ENCODE peak calls at places on chromosomes 16 and 17, in five cellular contexts. One of them, this sample, is unnamed.

GRCh38 chr16:964696-965395 is 5.9 kb downstream of the LMF1 start:
- DNase-seq in GM12878: no peak
- DNase-seq in A549: no peak
- DNase-seq in IMR-90: no peak
- DNase-seq in K562: no peak
- DNase-seq in this sample: no peak

GRCh38 chr16:85715169-85716015 is 26.6 kb upstream of the GINS2 start:
- DNase-seq in GM12878: no peak
- DNase-seq in A549: no peak
- DNase-seq in IMR-90: peak
- DNase-seq in K562: no peak
- DNase-seq in this sample: no peak

GRCh38 chr17:2034157-2034556 is 4.2 kb downstream of the DPH1 start:
- DNase-seq in GM12878: no peak
- DNase-seq in A549: no peak
- DNase-seq in IMR-90: no peak
- DNase-seq in K562: peak
- DNase-seq in this sample: no peak

GRCh38 chr16:67053767-67054334 is 24.9 kb downstream of the CBFB start:
- DNase-seq in GM12878: no peak
- DNase-seq in A549: no peak
- DNase-seq in IMR-90: no peak
- DNase-seq in K562: no peak
- DNase-seq in this sample: no peak

GRCh38 chr17:41523787-41524186 is 4.3 kb downstream of the KRT19 start:
- DNase-seq in GM12878: no peak
- DNase-seq in A549: no peak
- DNase-seq in IMR-90: no peak
- DNase-seq in K562: no peak
- DNase-seq in this sample: peak

GRCh38 chr17:6938637-6939036 is 57.2 kb upstream of the ALOX12 start:
- DNase-seq in GM12878: peak
- DNase-seq in A549: no peak
- DNase-seq in IMR-90: no peak
- DNase-seq in K562: no peak
- DNase-seq in this sample: no peak

GRCh38 chr17:30378191-30378796 is 433 bp upstream of the CPD start:
- DNase-seq in GM12878: no peak
- DNase-seq in A549: no peak
- DNase-seq in IMR-90: peak
- DNase-seq in K562: peak
- DNase-seq in this sample: peak

GRCh38 chr16:23679274-23679985 is 741 bp downstream of the PLK1 start:
- DNase-seq in GM12878: no peak
- DNase-seq in A549: peak
- DNase-seq in IMR-90: peak
- DNase-seq in K562: peak
- DNase-seq in this sample: peak

GRCh38 chr17:77456951-77457548 is 316.3 kb downstream of the SEC14L1 start:
- DNase-seq in GM12878: no peak
- DNase-seq in A549: no peak
- DNase-seq in IMR-90: no peak
- DNase-seq in K562: no peak
- DNase-seq in this sample: no peak

GRCh38 chr17:47246120-47246519 is 7.5 kb upstream of the ITGB3 start:
- DNase-seq in GM12878: no peak
- DNase-seq in A549: no peak
- DNase-seq in IMR-90: peak
- DNase-seq in K562: no peak
- DNase-seq in this sample: no peak

GRCh38 chr17:47244697-47245096 is 8.9 kb upstream of the ITGB3 start:
- DNase-seq in GM12878: no peak
- DNase-seq in A549: no peak
- DNase-seq in IMR-90: peak
- DNase-seq in K562: no peak
- DNase-seq in this sample: no peak

GRCh38 chr17:47240806-47241205 is 12.8 kb upstream of the ITGB3 start:
- DNase-seq in GM12878: no peak
- DNase-seq in A549: no peak
- DNase-seq in IMR-90: no peak
- DNase-seq in K562: no peak
- DNase-seq in this sample: no peak

GRCh38 chr17:47242648-47243047 is 11.0 kb upstream of the ITGB3 start:
- DNase-seq in GM12878: no peak
- DNase-seq in A549: no peak
- DNase-seq in IMR-90: no peak
- DNase-seq in K562: no peak
- DNase-seq in this sample: no peak

GRCh38 chr17:47243737-47244598 is 9.7 kb upstream of the ITGB3 start:
- DNase-seq in GM12878: no peak
- DNase-seq in A549: no peak
- DNase-seq in IMR-90: no peak
- DNase-seq in K562: no peak
- DNase-seq in this sample: no peak
- TF ChIP-seq RFX5 in GM12878: no peak
- TF ChIP-seq RFX5 in A549: no peak
- TF ChIP-seq RFX5 in IMR-90: no peak
- TF ChIP-seq RFX5 in K562: no peak
- TF ChIP-seq RFX5 in this sample: no peak

DNA sequence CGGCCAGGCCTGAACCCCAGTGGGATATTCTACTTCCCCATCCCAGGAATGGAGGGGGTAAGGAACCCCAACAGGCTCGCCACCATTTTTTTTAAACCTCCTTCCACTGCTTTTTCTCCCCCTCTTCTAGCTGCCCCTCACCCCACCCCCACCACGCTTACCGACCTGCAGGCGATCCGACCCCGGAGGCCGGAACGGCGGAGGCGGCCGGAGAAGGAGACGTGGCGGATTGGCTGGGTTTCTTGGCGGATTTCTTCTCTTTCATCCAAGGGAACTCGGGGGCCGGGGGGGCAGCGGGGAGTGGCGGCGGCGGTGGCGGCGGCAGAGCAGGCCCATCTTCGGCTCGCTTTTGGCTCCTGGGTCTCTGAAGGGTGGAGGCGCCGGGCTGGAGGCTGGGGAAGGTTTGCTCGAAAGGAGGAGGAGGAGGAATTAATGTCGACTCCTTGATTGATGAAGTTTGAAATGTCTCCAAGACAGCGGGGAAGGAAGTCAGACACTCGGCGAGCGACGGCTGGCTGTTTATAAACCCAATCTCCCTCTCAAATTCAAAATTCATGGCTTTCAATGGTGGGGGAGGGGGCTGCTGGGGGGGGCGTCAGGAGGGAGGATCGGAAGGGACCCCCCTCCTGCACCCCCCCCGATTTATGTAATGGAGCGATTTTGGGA is 420 bp downstream of the HOXB2 start:
- DNase-seq in GM12878: no peak
- DNase-seq in A549: no peak
- DNase-seq in IMR-90: peak
- DNase-seq in K562: peak
- DNase-seq in this sample: no peak
- TF ChIP-seq USF2 in GM12878: no peak
- TF ChIP-seq USF2 in A549: no peak
- TF ChIP-seq USF2 in IMR-90: no peak
- TF ChIP-seq USF2 in K562: no peak
- TF ChIP-seq USF2 in this sample: no peak

GRCh38 chr17:16463341-16464000 is 28.5 kb downstream of the LRRC75A start:
- DNase-seq in GM12878: no peak
- DNase-seq in A549: peak
- DNase-seq in IMR-90: peak
- DNase-seq in K562: no peak
- DNase-seq in this sample: peak
- TF ChIP-seq RCOR1 in GM12878: no peak
- TF ChIP-seq RCOR1 in A549: no peak
- TF ChIP-seq RCOR1 in IMR-90: no peak
- TF ChIP-seq RCOR1 in K562: no peak
- TF ChIP-seq RCOR1 in this sample: peak

GRCh38 chr17:74599531-74599939 is 7.5 kb upstream of the CD300LD start:
- DNase-seq in GM12878: no peak
- DNase-seq in A549: no peak
- DNase-seq in IMR-90: no peak
- DNase-seq in K562: no peak
- DNase-seq in this sample: peak
- TF ChIP-seq RFX5 in GM12878: no peak
- TF ChIP-seq RFX5 in A549: no peak
- TF ChIP-seq RFX5 in IMR-90: no peak
- TF ChIP-seq RFX5 in K562: no peak
- TF ChIP-seq RFX5 in this sample: no peak

GRCh38 chr16:56263711-56264608 is 72.7 kb downstream of the GNAO1 start:
- DNase-seq in GM12878: no peak
- DNase-seq in A549: no peak
- DNase-seq in IMR-90: no peak
- DNase-seq in K562: peak
- DNase-seq in this sample: peak
- TF ChIP-seq USF2 in GM12878: no peak
- TF ChIP-seq USF2 in A549: no peak
- TF ChIP-seq USF2 in IMR-90: no peak
- TF ChIP-seq USF2 in K562: no peak
- TF ChIP-seq USF2 in this sample: no peak

GRCh38 chr16:49194499-49195260 is 87.0 kb downstream of the CBLN1 start:
- DNase-seq in GM12878: no peak
- DNase-seq in A549: no peak
- DNase-seq in IMR-90: no peak
- DNase-seq in K562: no peak
- DNase-seq in this sample: no peak
- TF ChIP-seq RCOR1 in GM12878: no peak
- TF ChIP-seq RCOR1 in A549: no peak
- TF ChIP-seq RCOR1 in IMR-90: no peak
- TF ChIP-seq RCOR1 in K562: no peak
- TF ChIP-seq RCOR1 in this sample: no peak

DNA sequence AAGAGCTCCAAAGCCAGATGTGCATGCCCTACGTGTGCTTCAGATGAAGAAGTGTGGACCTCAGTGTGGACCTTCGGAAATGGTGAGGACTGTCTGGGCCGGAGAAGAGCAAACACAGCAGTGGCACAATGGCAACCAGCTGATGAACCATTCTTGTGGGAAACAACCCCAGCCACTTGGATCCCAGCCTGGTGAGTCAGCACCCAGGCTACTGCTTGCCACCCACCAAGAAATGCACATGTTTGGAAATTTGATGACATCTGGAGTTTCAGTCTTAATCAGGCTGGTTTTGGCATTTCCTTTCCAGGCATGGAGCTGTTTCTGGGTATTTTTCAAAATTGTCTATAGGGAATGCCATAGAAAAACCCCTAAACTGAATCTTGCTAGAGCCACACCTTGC is 42.7 kb downstream of the DYNLRB2 start:
- DNase-seq in GM12878: no peak
- DNase-seq in A549: no peak
- DNase-seq in IMR-90: peak
- DNase-seq in K562: no peak
- DNase-seq in this sample: no peak
- TF ChIP-seq RFX5 in GM12878: no peak
- TF ChIP-seq RFX5 in A549: no peak
- TF ChIP-seq RFX5 in IMR-90: no peak
- TF ChIP-seq RFX5 in K562: no peak
- TF ChIP-seq RFX5 in this sample: no peak

DNA sequence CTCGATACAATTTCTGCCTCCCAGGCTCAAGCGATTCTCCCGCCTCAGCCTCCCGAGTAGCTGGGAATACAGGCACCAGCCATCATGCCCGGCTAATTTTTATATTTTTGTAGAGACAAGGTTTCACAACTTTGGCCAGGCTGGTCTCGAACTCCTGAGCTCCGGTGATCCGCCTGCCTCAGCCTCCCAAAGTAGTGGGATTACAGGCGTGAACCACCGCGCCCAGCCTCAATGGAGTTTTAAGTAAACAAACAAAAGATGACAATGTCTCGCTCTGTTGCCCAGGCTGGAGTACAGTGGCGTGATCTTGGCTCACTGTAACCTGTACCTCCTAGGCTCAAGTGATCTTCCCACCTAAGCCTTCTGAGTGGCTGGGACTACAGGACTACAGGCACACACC is 52.6 kb upstream of the TRAP1 start:
- DNase-seq in GM12878: no peak
- DNase-seq in A549: no peak
- DNase-seq in IMR-90: no peak
- DNase-seq in K562: no peak
- DNase-seq in this sample: no peak
- TF ChIP-seq USF2 in GM12878: no peak
- TF ChIP-seq USF2 in A549: no peak
- TF ChIP-seq USF2 in IMR-90: no peak
- TF ChIP-seq USF2 in K562: no peak
- TF ChIP-seq USF2 in this sample: no peak

DNA sequence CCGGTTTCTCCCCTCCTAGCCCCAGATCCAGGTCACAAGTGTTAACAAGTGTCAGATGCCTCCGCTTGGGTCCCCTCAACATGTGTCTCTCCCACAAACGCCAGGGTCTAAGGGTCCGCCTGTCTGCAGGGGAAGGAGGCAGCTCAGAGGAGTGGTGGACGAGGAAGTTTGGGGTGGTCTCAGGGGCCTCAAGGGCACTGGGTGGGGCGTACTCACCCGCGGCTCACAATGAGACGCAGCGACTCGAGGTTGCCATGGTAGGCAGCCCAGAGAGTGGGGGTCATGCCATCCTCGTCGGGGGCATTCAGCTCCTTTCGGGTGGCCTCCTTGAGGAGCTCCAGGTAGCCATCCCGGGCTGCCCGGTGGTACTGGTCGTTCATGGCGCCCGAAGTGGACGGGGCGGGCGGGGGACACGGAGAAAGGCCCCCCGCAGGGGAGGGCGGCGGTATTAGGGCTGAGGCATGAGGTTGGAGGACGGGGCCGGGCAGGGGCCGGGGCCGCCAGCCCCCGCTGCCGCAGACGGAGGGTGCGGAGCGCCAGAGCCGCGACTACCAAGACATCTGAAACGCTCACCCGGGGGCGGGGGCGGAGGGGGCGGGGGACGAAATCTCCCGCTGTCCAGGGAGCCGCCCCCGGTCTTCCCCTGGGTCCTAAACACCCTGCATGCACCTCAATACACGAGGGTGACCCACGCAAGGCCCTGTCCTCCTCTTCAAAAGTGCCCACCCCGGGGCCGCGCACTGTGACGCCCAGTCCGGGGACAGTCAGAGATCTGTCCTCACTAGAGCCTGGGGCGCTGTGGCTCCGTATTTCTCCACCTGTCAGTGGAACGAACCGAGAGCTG is at the start of gene USH1G:
- DNase-seq in GM12878: no peak
- DNase-seq in A549: no peak
- DNase-seq in IMR-90: no peak
- DNase-seq in K562: peak
- DNase-seq in this sample: peak
- TF ChIP-seq RCOR1 in GM12878: no peak
- TF ChIP-seq RCOR1 in A549: no peak
- TF ChIP-seq RCOR1 in IMR-90: no peak
- TF ChIP-seq RCOR1 in K562: no peak
- TF ChIP-seq RCOR1 in this sample: no peak

GRCh38 chr17:59888145-59888750 is 4.5 kb downstream of the TUBD1 start:
- DNase-seq in GM12878: no peak
- DNase-seq in A549: no peak
- DNase-seq in IMR-90: no peak
- DNase-seq in K562: no peak
- DNase-seq in this sample: no peak

GRCh38 chr17:59892251-59892848 is 393 bp downstream of the TUBD1 start:
- DNase-seq in GM12878: no peak
- DNase-seq in A549: peak
- DNase-seq in IMR-90: no peak
- DNase-seq in K562: peak
- DNase-seq in this sample: no peak

GRCh38 chr17:59893617-59894100 is 738 bp downstream of the RPS6KB1 start:
- DNase-seq in GM12878: no peak
- DNase-seq in A549: peak
- DNase-seq in IMR-90: peak
- DNase-seq in K562: peak
- DNase-seq in this sample: peak

GRCh38 chr17:59892849-59893616 is at the start of the genes RPS6KB1 and TUBD1:
- DNase-seq in GM12878: peak
- DNase-seq in A549: peak
- DNase-seq in IMR-90: peak
- DNase-seq in K562: peak
- DNase-seq in this sample: peak

GRCh38 chr17:59890720-59891119 is 2.0 kb downstream of the TUBD1 start:
- DNase-seq in GM12878: no peak
- DNase-seq in A549: peak
- DNase-seq in IMR-90: peak
- DNase-seq in K562: no peak
- DNase-seq in this sample: no peak
- TF ChIP-seq RFX5 in GM12878: no peak
- TF ChIP-seq RFX5 in A549: no peak
- TF ChIP-seq RFX5 in IMR-90: no peak
- TF ChIP-seq RFX5 in K562: no peak
- TF ChIP-seq RFX5 in this sample: no peak

This sample was measured in SK-N-SH.